ENCODE peak calls at places on chromosomes 11 and 22, in nine cellular contexts. S, N, H, J, U, C, X, M and Y are unnamed samples.

GRCh38 chr11:45485070-45485716 is 180.2 kb downstream of the CHST1 start:
- DNase-seq in S (no peak), N (no peak), H (no peak), J (no peak), U (no peak), C (no peak), X (no peak), M (no peak), Y (no peak)

GRCh38 chr22:31350410-31350863 is 4.3 kb upstream of the PATZ1 start:
- DNase-seq in S (peak; percentile 37), N (peak; percentile 22), H (peak; percentile 34), J (no peak), U (peak; percentile 22), C (no peak), X (no peak), M (peak; percentile 21), Y (no peak)

GRCh38 chr11:102615894-102616432 is 9.2 kb downstream of the MMP20 start:
- DNase-seq in S (no peak), N (no peak), H (no peak), J (no peak), U (no peak), C (no peak), X (no peak), M (no peak), Y (no peak)

GRCh38 chr11:117473692-117474091 is 146.0 kb downstream of the CEP164 start:
- DNase-seq in S (no peak), N (no peak), H (no peak), J (no peak), U (no peak), C (peak; percentile 74), X (no peak), M (no peak), Y (no peak)

GRCh38 chr11:114061053-114062049 is 1.8 kb downstream of the ZBTB16 start:
- DNase-seq in S (peak; percentile 55), N (no peak), H (no peak), J (peak; percentile 97), U (peak; percentile 58), C (peak; percentile 91), X (peak; percentile 45), M (no peak), Y (peak; percentile 81)

GRCh38 chr11:96107143-96107829 is 183.4 kb upstream of the MTMR2 start:
- DNase-seq in S (peak; percentile 46), N (no peak), H (no peak), J (no peak), U (no peak), C (no peak), X (no peak), M (no peak), Y (no peak)

GRCh38 chr11:92702771-92703170 is 266.7 kb upstream of the MTNR1B start:
- DNase-seq in S (no peak), N (no peak), H (no peak), J (no peak), U (peak; percentile 67), C (no peak), X (no peak), M (peak; percentile 17), Y (no peak)

GRCh38 chr11:90737328-90738050 is 514.6 kb upstream of the CHORDC1 start:
- DNase-seq in S (peak; percentile 11), N (no peak), H (no peak), J (no peak), U (no peak), C (no peak), X (no peak), M (no peak), Y (no peak)

GRCh38 chr11:88695701-88696414 is 358.3 kb upstream of the CTSC start:
- DNase-seq in S (no peak), N (no peak), H (no peak), J (no peak), U (no peak), C (no peak), X (no peak), M (no peak), Y (peak; percentile 56)

GRCh38 chr22:19679476-19680099 is 34.7 kb upstream of the SEPTIN5 start:
- DNase-seq in S (peak; percentile 53), N (peak; percentile 27), H (no peak), J (peak; percentile 25), U (no peak), C (peak; percentile 71), X (no peak), M (no peak), Y (peak; percentile 81)

GRCh38 chr11:68159161-68159560 is 38.0 kb upstream of the CHKA start:
- DNase-seq in S (peak; percentile 68), N (no peak), H (no peak), J (no peak), U (no peak), C (no peak), X (no peak), M (no peak), Y (no peak)

GRCh38 chr11:47442514-47442913 is 6.4 kb downstream of the RAPSN start:
- DNase-seq in S (no peak), N (no peak), H (no peak), J (peak; percentile 48), U (no peak), C (no peak), X (no peak), M (no peak), Y (no peak)

GRCh38 chr22:43508489-43508888 is 96.7 kb downstream of the MPPED1 start:
- DNase-seq in S (no peak), N (no peak), H (no peak), J (no peak), U (no peak), C (no peak), X (no peak), M (no peak), Y (no peak)

GRCh38 chr11:11992257-11992690 is 16.2 kb downstream of the DKK3 start:
- DNase-seq in S (no peak), N (no peak), H (peak; percentile 64), J (no peak), U (no peak), C (no peak), X (no peak), M (no peak), Y (no peak)

GRCh38 chr11:118021146-118021545 is 35.0 kb downstream of the IL10RA start:
- DNase-seq in S (no peak), N (no peak), H (no peak), J (no peak), U (no peak), C (no peak), X (no peak), M (no peak), Y (no peak)

GRCh38 chr22:27752771-27753170 is 48.8 kb downstream of the MN1 start:
- DNase-seq in S (no peak), N (no peak), H (peak; percentile 12), J (peak; percentile 70), U (peak; percentile 90), C (peak; percentile 94), X (no peak), M (peak; percentile 9), Y (no peak)

GRCh38 chr11:102603576-102603975 is 21.6 kb downstream of the MMP20 start:
- DNase-seq in S (no peak), N (no peak), H (no peak), J (no peak), U (no peak), C (no peak), X (no peak), M (no peak), Y (no peak)

GRCh38 chr11:135075740-135076139 is 663.7 kb upstream of the B3GAT1 start:
- DNase-seq in S (peak; percentile 52), N (peak; percentile 32), H (peak; percentile 83), J (peak; percentile 31), U (peak; percentile 66), C (no peak), X (no peak), M (peak; percentile 32), Y (no peak)

GRCh38 chr11:64314146-64314804 is 3.1 kb downstream of the TRMT112 start:
- DNase-seq in S (no peak), N (no peak), H (peak; percentile 41), J (no peak), U (no peak), C (peak; percentile 72), X (no peak), M (no peak), Y (peak; percentile 85)
- TF ChIP-seq CTCF in S (no peak), N (no peak), H (no peak), J (no peak), U (peak; percentile 42), C (peak; percentile 36), X (peak; percentile 16), M (peak; percentile 58), Y (peak; percentile 50)

GRCh38 chr11:59810189-59810910 is at the start of gene MRPL16:
- DNase-seq in S (peak; percentile 90), N (peak; percentile 94), H (peak; percentile 92), J (peak; percentile 82), U (peak; percentile 92), C (peak; percentile 92), X (peak; percentile 85), M (peak; percentile 81), Y (peak; percentile 94)
- TF ChIP-seq CTCF in S (peak; percentile 31), N (peak; percentile 27), H (no peak), J (peak; percentile 14), U (peak; percentile 2), C (no peak), X (peak; percentile 20), M (peak; percentile 43), Y (peak; percentile 42)

DNA sequence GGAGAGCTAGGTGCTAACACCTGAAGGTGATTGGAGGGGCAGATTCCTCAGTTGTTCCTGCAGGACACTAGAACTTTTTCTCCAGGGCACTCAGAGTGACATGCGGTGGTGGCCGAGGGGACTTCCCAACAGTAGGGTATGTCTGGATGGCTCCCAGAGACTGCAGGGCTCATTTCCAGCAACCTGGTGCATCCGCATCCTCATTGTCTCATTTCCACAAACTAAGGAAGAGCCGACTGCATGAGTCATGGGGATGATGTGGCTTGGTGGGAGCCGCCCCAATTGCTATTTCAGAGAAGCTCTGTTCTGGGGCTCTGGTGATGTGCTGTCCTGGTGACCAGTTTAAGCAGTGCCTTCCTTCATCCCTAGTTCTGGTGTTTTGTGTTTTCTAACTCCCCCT is 2.8 kb upstream of the ROBO4 start:
- DNase-seq in S (no peak), N (no peak), H (peak; percentile 49), J (no peak), U (peak; percentile 96), C (peak; percentile 96), X (no peak), M (peak; percentile 85), Y (no peak)
- TF ChIP-seq CTCF in S (no peak), N (no peak), H (no peak), J (no peak), U (no peak), C (no peak), X (no peak), M (no peak), Y (no peak)

GRCh38 chr22:38153821-38154562 is 27.6 kb downstream of the PLA2G6 start:
- DNase-seq in S (peak; percentile 74), N (peak; percentile 27), H (no peak), J (no peak), U (no peak), C (no peak), X (no peak), M (no peak), Y (no peak)
- TF ChIP-seq CTCF in S (peak; percentile 47), N (no peak), H (no peak), J (no peak), U (no peak), C (no peak), X (peak; percentile 7), M (no peak), Y (peak; percentile 32)